ENCODE peak calls at places on chromosomes 11 and 22, in ten cellular contexts. One of them, this sample, is unnamed.

GRCh38 chr11:94295534-94295933 is 8.8 kb upstream of the IZUMO1R start:
- DNase-seq in GM23248: peak; percentile 7
- DNase-seq in endodermal cell: no peak
- DNase-seq in aorta: no peak
- DNase-seq in CD4-positive, alpha-beta T cell: no peak
- DNase-seq in SK-N-SH: no peak
- DNase-seq in colonic mucosa: no peak
- DNase-seq in AG04450: no peak
- DNase-seq in left ventricle myocardium inferior: no peak
- DNase-seq in ovary: no peak
- DNase-seq in this sample: no peak

GRCh38 chr11:36702330-36703054 is 104.5 kb upstream of the RAG2 start:
- DNase-seq in endodermal cell: peak; percentile 72
- DNase-seq in left ventricle myocardium inferior: no peak
- DNase-seq in colonic mucosa: peak; percentile 38
- DNase-seq in SK-N-SH: peak; percentile 73
- DNase-seq in AG04450: peak; percentile 30
- DNase-seq in aorta: no peak
- DNase-seq in GM23248: peak; percentile 72
- DNase-seq in ovary: no peak
- DNase-seq in CD4-positive, alpha-beta T cell: no peak
- DNase-seq in this sample: peak; percentile 35

GRCh38 chr11:10498022-10498400 is 42.9 kb downstream of the AMPD3 start:
- DNase-seq in ovary: no peak
- DNase-seq in CD4-positive, alpha-beta T cell: no peak
- DNase-seq in aorta: peak; percentile 69
- DNase-seq in GM23248: no peak
- DNase-seq in colonic mucosa: no peak
- DNase-seq in SK-N-SH: no peak
- DNase-seq in endodermal cell: peak; percentile 19
- DNase-seq in AG04450: no peak
- DNase-seq in left ventricle myocardium inferior: no peak
- DNase-seq in this sample: no peak

GRCh38 chr22:30277547-30278344 is 11.1 kb upstream of the OSM start:
- DNase-seq in CD4-positive, alpha-beta T cell: no peak
- DNase-seq in ovary: no peak
- DNase-seq in left ventricle myocardium inferior: no peak
- DNase-seq in SK-N-SH: no peak
- DNase-seq in aorta: no peak
- DNase-seq in colonic mucosa: peak; percentile 64
- DNase-seq in GM23248: peak; percentile 82
- DNase-seq in endodermal cell: no peak
- DNase-seq in AG04450: no peak
- DNase-seq in this sample: no peak

GRCh38 chr11:112658521-112658920 is 302.7 kb upstream of the NCAM1 start:
- DNase-seq in ovary: no peak
- DNase-seq in left ventricle myocardium inferior: no peak
- DNase-seq in colonic mucosa: no peak
- DNase-seq in aorta: no peak
- DNase-seq in GM23248: no peak
- DNase-seq in CD4-positive, alpha-beta T cell: no peak
- DNase-seq in SK-N-SH: no peak
- DNase-seq in AG04450: no peak
- DNase-seq in endodermal cell: peak; percentile 58
- DNase-seq in this sample: no peak

GRCh38 chr11:17164361-17165246 is 43.2 kb downstream of the PIK3C2A start:
- DNase-seq in ovary: no peak
- DNase-seq in endodermal cell: no peak
- DNase-seq in GM23248: no peak
- DNase-seq in CD4-positive, alpha-beta T cell: no peak
- DNase-seq in AG04450: no peak
- DNase-seq in aorta: no peak
- DNase-seq in SK-N-SH: no peak
- DNase-seq in left ventricle myocardium inferior: no peak
- DNase-seq in colonic mucosa: no peak
- DNase-seq in this sample: no peak

GRCh38 chr22:39117585-39118191 is 20.6 kb downstream of the APOBEC3H start:
- DNase-seq in endodermal cell: peak; percentile 83
- DNase-seq in aorta: peak; percentile 22
- DNase-seq in colonic mucosa: peak; percentile 70
- DNase-seq in GM23248: peak; percentile 53
- DNase-seq in left ventricle myocardium inferior: no peak
- DNase-seq in SK-N-SH: no peak
- DNase-seq in AG04450: no peak
- DNase-seq in CD4-positive, alpha-beta T cell: peak; percentile 65
- DNase-seq in ovary: no peak
- DNase-seq in this sample: peak; percentile 36

GRCh38 chr11:120832609-120833221 is 191.2 kb upstream of the TBCEL start:
- DNase-seq in left ventricle myocardium inferior: no peak
- DNase-seq in GM23248: no peak
- DNase-seq in aorta: no peak
- DNase-seq in colonic mucosa: no peak
- DNase-seq in AG04450: no peak
- DNase-seq in endodermal cell: no peak
- DNase-seq in CD4-positive, alpha-beta T cell: no peak
- DNase-seq in SK-N-SH: no peak
- DNase-seq in ovary: no peak
- DNase-seq in this sample: no peak

GRCh38 chr11:2096919-2097301 is 42.3 kb downstream of the IGF2 start:
- DNase-seq in colonic mucosa: no peak
- DNase-seq in aorta: peak; percentile 72
- DNase-seq in SK-N-SH: no peak
- DNase-seq in CD4-positive, alpha-beta T cell: no peak
- DNase-seq in GM23248: peak; percentile 52
- DNase-seq in endodermal cell: no peak
- DNase-seq in left ventricle myocardium inferior: no peak
- DNase-seq in ovary: no peak
- DNase-seq in AG04450: no peak
- DNase-seq in this sample: no peak
- H3K27ac ChIP-seq in colonic mucosa: no peak overlapping the region
- H3K27ac ChIP-seq in aorta: no peak overlapping the region
- H3K27ac ChIP-seq in SK-N-SH: no peak overlapping the region
- H3K27ac ChIP-seq in CD4-positive, alpha-beta T cell: no peak overlapping the region
- H3K27ac ChIP-seq in GM23248: peak overlapping the region; percentile 52
- H3K27ac ChIP-seq in endodermal cell: peak overlapping the region; percentile 38
- H3K27ac ChIP-seq in left ventricle myocardium inferior: peak overlapping the region; percentile 90
- H3K27ac ChIP-seq in ovary: peak overlapping the region; percentile 4
- H3K27ac ChIP-seq in AG04450: peak overlapping the region; percentile 93
- H3K27ac ChIP-seq in this sample: peak overlapping the region; percentile 47

GRCh38 chr11:34316347-34317037 is 41.3 kb downstream of the ABTB2 start:
- DNase-seq in CD4-positive, alpha-beta T cell: no peak
- DNase-seq in ovary: no peak
- DNase-seq in endodermal cell: no peak
- DNase-seq in AG04450: no peak
- DNase-seq in aorta: no peak
- DNase-seq in SK-N-SH: no peak
- DNase-seq in GM23248: peak; percentile 34
- DNase-seq in left ventricle myocardium inferior: no peak
- DNase-seq in colonic mucosa: no peak
- DNase-seq in this sample: no peak

GRCh38 chr11:34314176-34314575 is 43.6 kb downstream of the ABTB2 start:
- DNase-seq in SK-N-SH: no peak
- DNase-seq in aorta: no peak
- DNase-seq in endodermal cell: no peak
- DNase-seq in colonic mucosa: no peak
- DNase-seq in ovary: no peak
- DNase-seq in left ventricle myocardium inferior: no peak
- DNase-seq in AG04450: no peak
- DNase-seq in GM23248: no peak
- DNase-seq in CD4-positive, alpha-beta T cell: no peak
- DNase-seq in this sample: no peak

GRCh38 chr11:34313099-34313517 is 44.7 kb downstream of the ABTB2 start:
- DNase-seq in left ventricle myocardium inferior: no peak
- DNase-seq in SK-N-SH: no peak
- DNase-seq in ovary: no peak
- DNase-seq in AG04450: no peak
- DNase-seq in GM23248: peak; percentile 20
- DNase-seq in CD4-positive, alpha-beta T cell: no peak
- DNase-seq in endodermal cell: no peak
- DNase-seq in colonic mucosa: no peak
- DNase-seq in aorta: no peak
- DNase-seq in this sample: no peak

GRCh38 chr11:34317038-34317360 is 40.8 kb downstream of the ABTB2 start:
- DNase-seq in ovary: no peak
- DNase-seq in CD4-positive, alpha-beta T cell: no peak
- DNase-seq in left ventricle myocardium inferior: no peak
- DNase-seq in SK-N-SH: no peak
- DNase-seq in AG04450: no peak
- DNase-seq in colonic mucosa: no peak
- DNase-seq in aorta: no peak
- DNase-seq in endodermal cell: no peak
- DNase-seq in GM23248: no peak
- DNase-seq in this sample: no peak

DNA sequence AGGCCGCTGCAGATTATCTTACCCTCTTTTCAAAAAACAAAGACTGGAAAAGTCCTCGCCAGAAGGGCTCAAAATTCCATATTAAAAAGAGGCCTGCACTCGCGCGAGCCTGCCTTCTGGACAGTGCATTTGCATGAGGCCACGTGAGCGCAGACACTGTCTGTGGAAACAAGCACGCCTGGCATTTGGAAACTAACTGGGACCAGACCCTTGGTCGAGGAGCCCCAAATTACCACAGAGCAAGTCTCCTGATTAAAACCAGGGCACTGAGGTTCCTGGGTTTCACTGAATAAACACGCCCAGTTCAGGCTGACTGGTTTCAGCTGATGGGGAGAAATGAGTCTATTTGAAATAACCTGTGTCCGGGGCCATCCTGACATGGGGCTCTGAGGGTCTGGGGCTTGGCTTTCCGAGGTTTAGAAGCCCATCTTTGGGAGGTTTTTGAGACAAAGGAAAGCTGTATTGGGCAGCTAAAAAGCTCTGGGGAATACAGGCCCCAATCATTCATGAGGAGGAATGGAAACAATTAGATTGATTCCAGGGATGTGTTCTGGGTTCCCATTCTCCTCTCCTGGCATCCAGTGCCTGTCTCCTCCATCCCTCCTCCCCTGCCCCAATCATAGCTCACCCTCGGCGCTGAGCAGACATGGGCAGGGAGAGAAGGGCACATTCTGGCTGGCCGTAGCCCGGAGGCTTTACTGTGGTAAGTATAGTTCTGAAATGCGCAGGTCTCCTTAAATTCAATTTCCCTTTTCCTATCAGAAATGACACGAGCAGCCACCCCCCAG is 42.6 kb downstream of the ABTB2 start:
- DNase-seq in GM23248: peak; percentile 13
- DNase-seq in aorta: no peak
- DNase-seq in endodermal cell: no peak
- DNase-seq in AG04450: no peak
- DNase-seq in SK-N-SH: peak; percentile 72
- DNase-seq in left ventricle myocardium inferior: no peak
- DNase-seq in ovary: no peak
- DNase-seq in CD4-positive, alpha-beta T cell: no peak
- DNase-seq in colonic mucosa: no peak
- DNase-seq in this sample: no peak
- H3K27ac ChIP-seq in GM23248: no peak overlapping the region
- H3K27ac ChIP-seq in aorta: no peak overlapping the region
- H3K27ac ChIP-seq in endodermal cell: peak overlapping the region; percentile 22
- H3K27ac ChIP-seq in AG04450: no peak overlapping the region
- H3K27ac ChIP-seq in SK-N-SH: no peak overlapping the region
- H3K27ac ChIP-seq in left ventricle myocardium inferior: no peak overlapping the region
- H3K27ac ChIP-seq in ovary: no peak overlapping the region
- H3K27ac ChIP-seq in CD4-positive, alpha-beta T cell: no peak overlapping the region
- H3K27ac ChIP-seq in colonic mucosa: no peak overlapping the region
- H3K27ac ChIP-seq in this sample: no peak overlapping the region

GRCh38 chr11:27386176-27386575 is 23.2 kb upstream of the CCDC34 start:
- DNase-seq in AG04450: no peak
- DNase-seq in GM23248: peak; percentile 14
- DNase-seq in endodermal cell: no peak
- DNase-seq in ovary: no peak
- DNase-seq in SK-N-SH: no peak
- DNase-seq in aorta: no peak
- DNase-seq in left ventricle myocardium inferior: no peak
- DNase-seq in CD4-positive, alpha-beta T cell: no peak
- DNase-seq in colonic mucosa: no peak
- DNase-seq in this sample: no peak

GRCh38 chr11:27387362-27387761 is 24.3 kb upstream of the CCDC34 start:
- DNase-seq in AG04450: no peak
- DNase-seq in ovary: no peak
- DNase-seq in GM23248: peak; percentile 45
- DNase-seq in colonic mucosa: no peak
- DNase-seq in aorta: no peak
- DNase-seq in SK-N-SH: no peak
- DNase-seq in endodermal cell: no peak
- DNase-seq in CD4-positive, alpha-beta T cell: no peak
- DNase-seq in left ventricle myocardium inferior: no peak
- DNase-seq in this sample: no peak

GRCh38 chr11:27388001-27388400 is 25.0 kb upstream of the CCDC34 start:
- DNase-seq in colonic mucosa: no peak
- DNase-seq in AG04450: no peak
- DNase-seq in SK-N-SH: no peak
- DNase-seq in endodermal cell: no peak
- DNase-seq in left ventricle myocardium inferior: no peak
- DNase-seq in CD4-positive, alpha-beta T cell: no peak
- DNase-seq in aorta: no peak
- DNase-seq in ovary: no peak
- DNase-seq in GM23248: peak; percentile 20
- DNase-seq in this sample: no peak

GRCh38 chr11:27383645-27384044 is 20.6 kb upstream of the CCDC34 start:
- DNase-seq in endodermal cell: no peak
- DNase-seq in SK-N-SH: no peak
- DNase-seq in aorta: no peak
- DNase-seq in left ventricle myocardium inferior: no peak
- DNase-seq in GM23248: no peak
- DNase-seq in CD4-positive, alpha-beta T cell: no peak
- DNase-seq in AG04450: no peak
- DNase-seq in colonic mucosa: no peak
- DNase-seq in ovary: no peak
- DNase-seq in this sample: no peak

GRCh38 chr11:27385245-27385644 is 22.2 kb upstream of the CCDC34 start:
- DNase-seq in colonic mucosa: no peak
- DNase-seq in AG04450: peak; percentile 39
- DNase-seq in ovary: no peak
- DNase-seq in aorta: no peak
- DNase-seq in SK-N-SH: no peak
- DNase-seq in GM23248: peak; percentile 92
- DNase-seq in left ventricle myocardium inferior: no peak
- DNase-seq in endodermal cell: no peak
- DNase-seq in CD4-positive, alpha-beta T cell: no peak
- DNase-seq in this sample: no peak
- H3K27ac ChIP-seq in colonic mucosa: no peak overlapping the region
- H3K27ac ChIP-seq in AG04450: no peak overlapping the region
- H3K27ac ChIP-seq in ovary: no peak overlapping the region
- H3K27ac ChIP-seq in aorta: peak overlapping the region; percentile 37
- H3K27ac ChIP-seq in SK-N-SH: peak overlapping the region; percentile 43
- H3K27ac ChIP-seq in GM23248: peak overlapping the region; percentile 79
- H3K27ac ChIP-seq in left ventricle myocardium inferior: peak overlapping the region; percentile 11
- H3K27ac ChIP-seq in endodermal cell: no peak overlapping the region
- H3K27ac ChIP-seq in CD4-positive, alpha-beta T cell: no peak overlapping the region
- H3K27ac ChIP-seq in this sample: no peak overlapping the region

GRCh38 chr11:122146475-122146874 is 30.5 kb upstream of the BLID start:
- DNase-seq in ovary: no peak
- DNase-seq in aorta: no peak
- DNase-seq in CD4-positive, alpha-beta T cell: no peak
- DNase-seq in left ventricle myocardium inferior: no peak
- DNase-seq in SK-N-SH: no peak
- DNase-seq in GM23248: peak; percentile 71
- DNase-seq in AG04450: no peak
- DNase-seq in endodermal cell: no peak
- DNase-seq in colonic mucosa: no peak
- DNase-seq in this sample: no peak

GRCh38 chr11:122144752-122145151 is 28.7 kb upstream of the BLID start:
- DNase-seq in GM23248: no peak
- DNase-seq in endodermal cell: no peak
- DNase-seq in CD4-positive, alpha-beta T cell: no peak
- DNase-seq in SK-N-SH: no peak
- DNase-seq in colonic mucosa: no peak
- DNase-seq in AG04450: no peak
- DNase-seq in left ventricle myocardium inferior: no peak
- DNase-seq in aorta: no peak
- DNase-seq in ovary: no peak
- DNase-seq in this sample: no peak

GRCh38 chr11:122141757-122142156 is 25.7 kb upstream of the BLID start:
- DNase-seq in endodermal cell: no peak
- DNase-seq in left ventricle myocardium inferior: no peak
- DNase-seq in CD4-positive, alpha-beta T cell: no peak
- DNase-seq in AG04450: no peak
- DNase-seq in GM23248: no peak
- DNase-seq in SK-N-SH: no peak
- DNase-seq in ovary: no peak
- DNase-seq in aorta: no peak
- DNase-seq in colonic mucosa: no peak
- DNase-seq in this sample: no peak

GRCh38 chr11:122149232-122149631 is 33.2 kb upstream of the BLID start:
- DNase-seq in endodermal cell: no peak
- DNase-seq in SK-N-SH: no peak
- DNase-seq in AG04450: no peak
- DNase-seq in left ventricle myocardium inferior: no peak
- DNase-seq in colonic mucosa: no peak
- DNase-seq in CD4-positive, alpha-beta T cell: no peak
- DNase-seq in aorta: no peak
- DNase-seq in ovary: no peak
- DNase-seq in GM23248: no peak
- DNase-seq in this sample: no peak

GRCh38 chr11:122145715-122146274 is 29.8 kb upstream of the BLID start:
- DNase-seq in AG04450: no peak
- DNase-seq in endodermal cell: no peak
- DNase-seq in left ventricle myocardium inferior: no peak
- DNase-seq in colonic mucosa: no peak
- DNase-seq in aorta: no peak
- DNase-seq in CD4-positive, alpha-beta T cell: no peak
- DNase-seq in ovary: no peak
- DNase-seq in GM23248: peak; percentile 32
- DNase-seq in SK-N-SH: no peak
- DNase-seq in this sample: no peak
- H3K27ac ChIP-seq in AG04450: no peak overlapping the region
- H3K27ac ChIP-seq in endodermal cell: no peak overlapping the region
- H3K27ac ChIP-seq in left ventricle myocardium inferior: no peak overlapping the region
- H3K27ac ChIP-seq in colonic mucosa: no peak overlapping the region
- H3K27ac ChIP-seq in aorta: no peak overlapping the region
- H3K27ac ChIP-seq in CD4-positive, alpha-beta T cell: no peak overlapping the region
- H3K27ac ChIP-seq in ovary: no peak overlapping the region
- H3K27ac ChIP-seq in GM23248: peak overlapping the region; percentile 43
- H3K27ac ChIP-seq in SK-N-SH: peak overlapping the region; percentile 98
- H3K27ac ChIP-seq in this sample: no peak overlapping the region

This sample was measured in prostate gland.